ENCODE peak calls at places on chromosomes 12 and 14, in ten cellular contexts. B is MCF 10A; R is astrocyte of the cerebellum; I is IMR-90; N is tibial artery; T is omental fat pad; F is HepG2; Y is neural crest cell; K is CD8-positive, alpha-beta T cell; J is epithelial cell of esophagus. W is an unnamed sample.

GRCh38 chr12:94266796-94267529 is 118.6 kb downstream of the PLXNC1 start:
- DNase-seq in K (no peak), J (peak; percentile 35), B (no peak), T (no peak), R (peak; percentile 46), F (no peak), I (peak; percentile 61), N (no peak), Y (no peak), W (no peak)

GRCh38 chr12:26274441-26275312 is 79.3 kb downstream of the SSPN start:
- DNase-seq in T (peak; percentile 58), B (peak; percentile 99), N (peak; percentile 94), Y (no peak), I (peak; percentile 100), K (no peak), F (peak; percentile 96), J (peak; percentile 99), R (peak; percentile 96), W (peak; percentile 93)

GRCh38 chr12:120007272-120007671 is 18.2 kb downstream of the BICDL1 start:
- DNase-seq in T (no peak), K (peak; percentile 69), N (no peak), F (no peak), Y (no peak), B (no peak), R (no peak), J (no peak), I (no peak), W (no peak)

GRCh38 chr14:105488781-105489606 is 2.1 kb upstream of the TEDC1 start:
- DNase-seq in T (no peak), B (no peak), N (no peak), F (no peak), Y (no peak), R (no peak), J (no peak), K (no peak), I (no peak), W (peak; percentile 42)

GRCh38 chr14:25537846-25538455 is 488.0 kb upstream of the STXBP6 start:
- DNase-seq in Y (peak; percentile 37), F (peak; percentile 52), T (no peak), K (no peak), I (no peak), B (no peak), J (peak; percentile 31), R (no peak), N (no peak), W (no peak)

GRCh38 chr12:14256139-14256538 is 109.3 kb upstream of the ATF7IP start:
- DNase-seq in Y (no peak), B (no peak), I (peak; percentile 51), J (peak; percentile 29), N (no peak), T (no peak), K (peak; percentile 55), F (no peak), R (no peak), W (no peak)

GRCh38 chr12:116662612-116663144 is 75.2 kb downstream of the SPRING1 start:
- DNase-seq in Y (peak; percentile 52), J (no peak), F (peak; percentile 52), R (no peak), N (no peak), T (no peak), B (no peak), K (no peak), I (peak; percentile 37), W (no peak)

GRCh38 chr14:105065280-105066228 is at the start of gene GPR132:
- DNase-seq in T (no peak), J (peak; percentile 67), R (no peak), K (peak; percentile 91), F (no peak), N (no peak), Y (no peak), I (no peak), B (no peak), W (no peak)

GRCh38 chr12:11812558-11813421 is 163.3 kb downstream of the ETV6 start:
- DNase-seq in Y (peak; percentile 46), R (peak; percentile 49), F (peak; percentile 78), B (no peak), J (peak; percentile 22), N (peak; percentile 49), K (peak; percentile 23), I (peak; percentile 27), T (no peak), W (peak; percentile 90)

GRCh38 chr14:102873546-102874061 is 48.9 kb upstream of the AMN start:
- DNase-seq in F (peak; percentile 88), K (no peak), R (no peak), Y (no peak), I (no peak), B (no peak), J (no peak), N (no peak), T (no peak), W (peak; percentile 48)

GRCh38 chr14:102878970-102879460 is 43.4 kb upstream of the AMN start:
- DNase-seq in I (no peak), T (no peak), N (no peak), B (no peak), J (peak; percentile 61), F (peak; percentile 44), R (no peak), Y (no peak), K (no peak), W (no peak)

GRCh38 chr14:102882233-102882906 is 40.1 kb upstream of the AMN start:
- DNase-seq in I (no peak), Y (no peak), K (no peak), N (no peak), R (no peak), J (no peak), T (no peak), B (no peak), F (no peak), W (no peak)

GRCh38 chr14:102875652-102876051 is 46.8 kb upstream of the AMN start:
- DNase-seq in J (no peak), F (no peak), Y (no peak), N (no peak), T (no peak), B (no peak), K (no peak), R (no peak), I (peak; percentile 8), W (peak; percentile 17)

DNA sequence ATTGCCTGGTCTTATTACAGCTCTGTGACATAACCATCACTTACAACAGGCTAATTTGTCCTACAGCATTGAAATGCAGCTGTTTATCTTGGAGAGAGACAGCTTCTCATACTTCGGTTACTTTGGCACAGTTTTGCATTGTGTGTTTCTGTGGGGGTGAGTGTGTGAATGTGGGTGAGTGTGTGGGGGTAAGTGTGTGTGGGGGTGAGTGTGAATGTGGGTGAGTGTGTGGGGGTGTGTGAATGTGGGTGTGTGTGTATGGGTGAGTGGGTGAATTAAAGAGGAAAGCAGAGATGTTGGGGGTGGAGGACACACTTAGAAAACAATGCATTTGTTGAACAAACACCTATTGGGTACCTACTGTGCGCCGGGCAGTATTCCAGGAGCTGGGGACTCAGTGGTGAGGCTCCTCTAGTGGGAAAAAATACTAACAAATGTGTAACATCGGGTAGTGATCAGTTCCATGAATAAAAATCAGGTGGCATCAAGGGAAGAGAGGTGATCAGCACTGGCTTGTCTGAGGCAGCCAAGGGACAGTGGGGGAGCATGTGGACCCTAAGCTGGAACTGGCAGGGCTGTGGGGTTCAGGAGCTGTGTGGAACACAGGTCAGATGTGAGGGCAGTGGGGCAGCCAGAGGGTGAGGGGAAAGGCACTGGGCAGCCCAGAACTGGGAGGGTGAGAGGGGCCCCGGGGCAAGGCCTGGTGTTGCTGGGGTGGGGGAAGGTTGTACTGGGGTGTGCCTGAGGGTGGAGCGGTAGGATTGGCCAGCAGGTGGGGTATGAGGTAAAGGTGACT is 44.1 kb upstream of the AMN start:
- DNase-seq in I (no peak), B (no peak), F (no peak), K (no peak), J (peak; percentile 8), R (no peak), N (no peak), Y (no peak), T (no peak), W (no peak)
- TF ChIP-seq CTCF in I (no peak), B (no peak), F (peak; percentile 59), K (no peak), J (peak; percentile 15), R (no peak), N (no peak), Y (no peak), T (no peak), W (no peak)

DNA sequence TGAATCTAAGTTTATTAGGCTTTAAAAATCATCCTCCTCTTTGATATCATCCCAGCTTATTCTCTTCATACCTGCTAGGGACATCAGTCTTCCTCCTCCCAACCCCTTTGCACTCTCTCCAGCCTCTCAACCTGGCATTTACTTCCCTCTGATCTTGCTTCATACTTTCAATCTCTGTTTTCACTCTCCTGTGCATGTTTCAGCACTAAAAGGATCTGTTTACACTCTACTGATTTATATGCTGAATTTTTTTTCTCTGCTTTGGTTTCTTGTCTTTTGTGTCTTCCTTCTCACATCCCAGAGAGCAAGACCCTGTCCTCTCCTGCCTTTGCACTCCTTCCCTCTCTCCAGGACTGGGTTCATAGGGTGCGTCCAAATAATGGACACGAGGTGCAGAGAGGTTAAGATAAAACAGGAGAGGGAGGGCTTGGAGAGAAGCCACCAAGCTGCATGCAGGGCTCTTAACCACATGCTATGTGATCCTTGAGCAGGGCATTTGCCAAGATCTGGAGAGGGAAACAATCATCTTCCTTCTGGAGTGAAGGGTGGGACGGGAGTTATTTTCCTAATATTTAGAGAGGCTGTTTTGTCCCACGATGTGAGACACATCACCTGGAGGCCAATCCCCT is 3.0 kb upstream of the CISTR start:
- DNase-seq in R (peak; percentile 33), I (peak; percentile 52), N (no peak), T (no peak), Y (no peak), J (no peak), K (no peak), B (peak; percentile 55), F (no peak), W (no peak)
- TF ChIP-seq CTCF in R (no peak), I (no peak), N (no peak), T (no peak), Y (no peak), J (no peak), K (no peak), B (no peak), F (no peak), W (no peak)

DNA sequence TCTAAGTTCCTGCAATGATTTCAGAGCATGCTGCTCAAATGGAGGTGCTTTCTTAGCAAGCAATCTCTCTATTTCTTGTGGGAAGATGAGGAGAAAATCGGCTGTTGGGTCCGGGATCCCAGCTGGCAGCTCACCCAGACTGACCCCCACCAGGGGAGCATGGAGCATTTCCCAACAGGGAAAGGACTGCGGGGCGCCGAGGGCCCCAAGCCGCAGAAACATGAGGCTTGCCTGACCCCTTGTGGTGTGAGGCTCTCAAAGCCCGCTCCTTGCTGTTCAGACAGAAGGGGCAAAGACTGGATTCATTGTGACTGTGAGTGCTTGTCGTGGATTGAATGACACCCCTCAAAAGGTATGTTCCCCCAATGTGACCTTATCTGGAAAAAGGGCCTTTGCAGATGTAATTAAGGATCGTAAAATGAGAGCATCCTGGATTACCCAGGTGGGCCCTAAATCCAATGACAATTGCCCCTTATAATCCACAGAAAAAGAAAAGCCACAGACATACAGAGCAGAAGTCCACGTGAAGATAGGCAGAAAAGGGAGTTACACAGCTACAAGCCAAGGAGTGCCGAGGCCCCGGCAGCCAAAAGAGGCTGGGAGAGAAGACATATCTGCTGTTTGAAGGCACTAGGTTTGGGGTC is 116.3 kb upstream of the VASH1 start:
- DNase-seq in I (peak; percentile 12), J (peak; percentile 51), K (no peak), N (no peak), T (no peak), R (peak; percentile 4), Y (peak; percentile 63), B (peak; percentile 57), F (peak; percentile 30), W (no peak)
- TF ChIP-seq CTCF in I (peak; percentile 46), J (peak; percentile 79), K (no peak), N (no peak), T (no peak), R (peak; percentile 60), Y (peak; percentile 84), B (peak; percentile 88), F (peak; percentile 90), W (no peak)

GRCh38 chr12:3644103-3644502 is 108.8 kb downstream of the CRACR2A start:
- DNase-seq in T (no peak), B (no peak), R (no peak), K (no peak), J (no peak), N (no peak), I (no peak), F (no peak), Y (no peak), W (no peak)
- TF ChIP-seq CTCF in T (no peak), B (no peak), R (no peak), K (no peak), J (no peak), N (no peak), I (no peak), F (no peak), Y (peak; percentile 49), W (no peak)